ENCODE peak calls at places on chromosomes 6 and 20, in five cellular contexts. Y is GM23248, X is psoas muscle, R is fibroblast of the aortic adventitia, A is fibroblast of lung. E is an unnamed sample.

GRCh38 chr6:127131275-127131674 is 12.8 kb downstream of the RSPO3 start:
- DNase-seq in Y (no peak), A (no peak), X (no peak), R (peak), E (no peak)

GRCh38 chr20:38304845-38305447 is 990 bp downstream of the BPI start:
- DNase-seq in X (peak), A (peak), Y (peak), R (peak), E (peak)

GRCh38 chr6:7171119-7171518 is 63.4 kb downstream of the RREB1 start:
- DNase-seq in R (no peak), X (no peak), A (no peak), Y (no peak), E (no peak)

GRCh38 chr6:49849121-49849907 is 17.0 kb downstream of the CRISP1 start:
- DNase-seq in X (no peak), R (peak), Y (peak), A (peak), E (no peak)

GRCh38 chr20:18304618-18305017 is 16.3 kb downstream of the ZNF133 start:
- DNase-seq in A (no peak), Y (no peak), R (no peak), X (no peak), E (peak)

GRCh38 chr20:16575390-16576140 is 2.3 kb upstream of the KIF16B start:
- DNase-seq in A (no peak), Y (no peak), R (no peak), X (no peak), E (no peak)

GRCh38 chr6:85360794-85361642 is 88.9 kb upstream of the NT5E start:
- DNase-seq in R (peak), A (peak), Y (peak), X (no peak), E (no peak)

GRCh38 chr20:47360489-47361267 is 4.2 kb upstream of the ZMYND8 start:
- DNase-seq in X (peak), A (peak), R (peak), Y (peak), E (peak)

GRCh38 chr6:16184129-16184528 is 54.3 kb upstream of the GMPR start:
- DNase-seq in A (peak), Y (peak), X (peak), R (peak), E (peak)

GRCh38 chr6:111846511-111847409 is 26.5 kb downstream of the FYN start:
- DNase-seq in A (no peak), X (no peak), R (peak), Y (peak), E (no peak)

GRCh38 chr6:55379895-55380294 is 52.6 kb downstream of the GFRAL start:
- DNase-seq in Y (no peak), R (no peak), X (no peak), A (peak), E (no peak)

GRCh38 chr6:47734826-47735481 is 36.6 kb downstream of the ADGRF4 start:
- DNase-seq in A (no peak), R (no peak), X (no peak), Y (no peak), E (peak)

GRCh38 chr6:2982464-2983121 is 11.2 kb upstream of the SERPINB6 start:
- DNase-seq in X (no peak), Y (no peak), R (peak), A (no peak), E (no peak)

GRCh38 chr20:1928782-1929181 is 33.6 kb downstream of the SIRPA start:
- DNase-seq in X (no peak), A (no peak), Y (no peak), R (no peak), E (no peak)

GRCh38 chr6:75224303-75224926 is 18.6 kb upstream of the COL12A1 start:
- DNase-seq in Y (no peak), R (no peak), X (no peak), A (no peak), E (no peak)

GRCh38 chr6:9516207-9516606 is 898.7 kb downstream of the TFAP2A start:
- DNase-seq in A (peak), Y (peak), R (peak), X (no peak), E (no peak)

GRCh38 chr6:143673638-143674037 is 4.1 kb upstream of the PHACTR2 start:
- DNase-seq in A (no peak), X (no peak), R (peak), Y (peak), E (peak)

GRCh38 chr6:151012321-151013294 is 147.1 kb downstream of the MTHFD1L start:
- DNase-seq in A (peak), Y (peak), R (peak), X (no peak), E (no peak)

GRCh38 chr6:14975124-14975815 is 270.6 kb upstream of the JARID2 start:
- DNase-seq in R (peak), A (peak), X (no peak), Y (no peak), E (peak)

GRCh38 chr6:145735356-145736165 is at the start of gene EPM2A:
- DNase-seq in Y (peak), R (peak), X (peak), A (peak), E (peak)
- H3K4me3 ChIP-seq in Y (peak), R (peak), X (peak), A (peak), E (peak)

GRCh38 chr6:99868074-99868702 is 125.8 kb downstream of the MCHR2 start:
- DNase-seq in X (peak), R (peak), Y (peak), A (peak), E (peak)
- H3K4me3 ChIP-seq in X (no peak), R (no peak), Y (peak), A (peak), E (no peak)

GRCh38 chr6:169189227-169189626 is 64.4 kb downstream of the THBS2 start:
- DNase-seq in A (no peak), R (no peak), X (no peak), Y (no peak), E (peak)

GRCh38 chr6:169190970-169191369 is 62.7 kb downstream of the THBS2 start:
- DNase-seq in Y (no peak), R (peak), X (no peak), A (no peak), E (peak)

GRCh38 chr6:169188051-169188863 is 65.4 kb downstream of the THBS2 start:
- DNase-seq in R (peak), X (no peak), Y (peak), A (peak), E (peak)

GRCh38 chr6:169189686-169190085 is 64.0 kb downstream of the THBS2 start:
- DNase-seq in X (no peak), Y (no peak), R (peak), A (no peak), E (peak)

DNA sequence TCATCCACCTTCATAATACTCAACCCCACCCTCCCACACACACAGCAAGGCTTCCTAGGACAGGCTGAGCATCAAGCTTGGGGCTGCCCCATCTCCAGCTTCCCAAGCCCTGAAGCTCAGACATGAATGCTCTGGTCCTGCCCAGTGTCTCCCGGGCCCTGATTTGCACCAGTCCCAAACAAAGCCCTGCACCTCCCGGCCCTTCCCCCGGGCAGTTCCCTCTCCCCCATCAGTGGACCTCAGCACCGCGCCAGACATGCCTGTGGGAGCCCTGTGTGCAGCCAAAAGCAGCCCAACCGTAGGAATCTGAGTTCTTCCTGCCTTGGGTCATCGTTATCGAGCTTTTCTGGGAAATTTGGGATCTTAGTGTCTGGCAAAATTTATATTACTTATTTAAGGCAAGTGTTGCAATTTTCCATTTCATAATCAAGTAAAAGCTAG is 63.5 kb downstream of the THBS2 start:
- DNase-seq in X (peak), R (peak), Y (peak), A (peak), E (peak)
- H3K4me3 ChIP-seq in X (no peak), R (no peak), Y (no peak), A (no peak), E (no peak)

GRCh38 chr20:35636095-35636494 is 20.5 kb downstream of the SPAG4 start:
- DNase-seq in X (no peak), A (no peak), R (no peak), Y (no peak), E (no peak)

GRCh38 chr20:35630636-35631035 is 15.0 kb downstream of the SPAG4 start:
- DNase-seq in A (no peak), R (no peak), Y (no peak), X (no peak), E (no peak)

GRCh38 chr20:35635652-35636051 is 20.0 kb downstream of the SPAG4 start:
- DNase-seq in X (no peak), A (no peak), Y (no peak), R (peak), E (no peak)

GRCh38 chr20:35629432-35630145 is 14.0 kb downstream of the SPAG4 start:
- DNase-seq in Y (no peak), X (no peak), R (no peak), A (no peak), E (no peak)

DNA sequence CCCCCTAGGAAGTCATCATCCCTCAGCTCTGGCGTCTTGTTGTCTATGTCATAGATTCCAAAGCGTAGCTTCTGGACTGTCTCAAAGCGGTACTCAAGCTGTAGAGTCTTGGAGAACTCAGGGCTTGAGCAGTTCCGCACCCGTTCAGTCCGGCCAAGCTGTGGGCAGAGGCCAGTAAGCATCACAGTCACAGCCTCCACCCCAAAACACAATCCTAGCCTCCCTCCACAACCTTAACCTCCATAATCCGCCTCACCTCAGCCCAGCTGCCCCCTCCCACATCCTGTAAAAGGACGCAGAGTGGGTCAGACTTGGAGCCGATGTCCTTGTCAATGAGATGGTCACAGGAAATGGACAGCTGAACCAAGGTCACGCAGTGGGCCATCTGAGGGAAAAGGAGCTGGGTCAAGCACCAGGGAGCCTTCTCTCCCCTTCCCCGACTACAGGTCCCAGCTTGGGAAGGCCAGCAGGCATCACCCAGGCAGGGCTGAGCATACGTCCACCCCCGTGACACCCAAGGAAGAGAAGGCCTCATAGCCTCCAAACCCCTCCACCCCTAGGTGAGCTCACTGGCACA is 17.0 kb downstream of the SPAG4 start:
- DNase-seq in X (no peak), A (no peak), R (no peak), Y (no peak), E (no peak)
- H3K4me3 ChIP-seq in X (no peak), A (no peak), R (no peak), Y (no peak), E (no peak)

DNA sequence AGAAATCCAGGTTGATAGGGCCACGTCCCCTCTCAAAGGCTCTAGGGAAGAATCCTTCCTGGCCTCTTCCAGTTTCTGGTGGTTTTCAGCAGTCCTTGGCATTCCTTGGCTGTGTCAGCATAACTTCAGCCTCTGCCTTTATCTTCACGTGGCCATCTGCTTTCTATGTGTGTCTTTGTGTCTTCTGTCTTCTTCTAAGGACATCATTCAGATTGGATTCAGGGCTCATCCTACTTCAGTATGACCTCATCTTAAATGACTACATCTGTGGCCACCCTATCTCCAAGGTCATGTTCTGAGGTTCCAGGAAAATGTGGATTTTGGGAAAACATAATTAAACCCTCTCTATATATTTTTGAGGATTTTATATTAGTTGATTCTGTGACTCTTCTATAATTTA is 23.0 kb downstream of the C6orf89 start:
- DNase-seq in X (no peak), R (peak), A (no peak), Y (no peak), E (no peak)
- H3K4me3 ChIP-seq in X (no peak), R (no peak), A (no peak), Y (no peak), E (no peak)

E was measured in H7.